ENCODE peak calls at places on chromosomes 6 and 20, in nine cellular contexts. U, B, M, Z, L, G, I, D and V are unnamed samples.
A peak's percentile ranks its signal among the peaks of the same experiment; 100 is the strongest.

GRCh38 chr6:109421184-109421583 is 19.2 kb downstream of the PPIL6 start:
- DNase-seq in L (no peak), Z (no peak), D (no peak), I (no peak), B (no peak), U (no peak), G (no peak), M (no peak), V (no peak)

GRCh38 chr6:149852881-149853280 is 11.3 kb downstream of the LRP11 start:
- DNase-seq in Z (no peak), I (no peak), B (no peak), G (no peak), D (no peak), M (no peak), L (no peak), U (no peak), V (no peak)

GRCh38 chr6:19268117-19268516 is 569.1 kb upstream of the ID4 start:
- DNase-seq in Z (no peak), M (no peak), G (peak; percentile 21), U (no peak), B (no peak), D (no peak), L (no peak), I (no peak), V (peak; percentile 3)

GRCh38 chr6:47076422-47077344 is 34.6 kb upstream of the ADGRF1 start:
- DNase-seq in D (peak; percentile 71), I (peak; percentile 35), Z (no peak), U (no peak), B (peak; percentile 17), L (peak; percentile 50), G (peak; percentile 38), M (no peak), V (no peak)

GRCh38 chr6:3796396-3796795 is 44.9 kb upstream of the PXDC1 start:
- DNase-seq in I (no peak), B (no peak), G (no peak), M (no peak), D (no peak), L (peak; percentile 29), Z (peak; percentile 75), U (no peak), V (no peak)

GRCh38 chr20:45318386-45318939 is 10.4 kb upstream of the MATN4 start:
- DNase-seq in I (no peak), D (no peak), Z (no peak), B (no peak), U (no peak), L (no peak), M (no peak), G (no peak), V (no peak)

GRCh38 chr6:32073066-32073465 is 34.9 kb downstream of the CYP21A2 start:
- DNase-seq in L (no peak), I (no peak), Z (no peak), D (no peak), M (no peak), U (no peak), G (no peak), B (no peak), V (no peak)

GRCh38 chr6:125584468-125584939 is 164.9 kb upstream of the HEY2 start:
- DNase-seq in D (peak; percentile 3), G (peak; percentile 66), B (no peak), I (no peak), Z (peak; percentile 60), L (no peak), M (no peak), U (no peak), V (no peak)

GRCh38 chr20:47784599-47785320 is 521 bp downstream of the SULF2 start:
- DNase-seq in I (peak; percentile 67), L (no peak), B (peak; percentile 27), U (no peak), G (peak; percentile 68), D (peak; percentile 28), M (no peak), Z (peak; percentile 37), V (peak; percentile 70)

GRCh38 chr20:59908855-59909254 is 24.6 kb downstream of the SYCP2 start:
- DNase-seq in B (no peak), Z (no peak), I (no peak), D (no peak), U (no peak), G (no peak), M (no peak), L (no peak), V (no peak)

GRCh38 chr20:38460040-38460623 is 12.5 kb upstream of the RALGAPB start:
- DNase-seq in U (no peak), M (no peak), Z (peak; percentile 38), L (peak; percentile 70), I (peak; percentile 92), G (peak; percentile 86), B (peak; percentile 40), D (peak; percentile 71), V (peak; percentile 47)

GRCh38 chr6:169921853-169922779 is 170.7 kb downstream of the ERMARD start:
- DNase-seq in D (no peak), I (no peak), M (peak; percentile 6), U (no peak), B (no peak), G (no peak), L (no peak), Z (no peak), V (no peak)

GRCh38 chr6:10838794-10839333 is 525 bp upstream of the MAK start:
- DNase-seq in D (no peak), M (no peak), Z (no peak), L (no peak), I (no peak), G (no peak), U (no peak), B (no peak), V (no peak)

GRCh38 chr6:131685266-131685780 is 15.9 kb downstream of the OR2A4 start:
- DNase-seq in U (no peak), Z (no peak), M (no peak), B (no peak), D (no peak), G (no peak), L (no peak), I (no peak), V (no peak)

GRCh38 chr6:37283786-37284185 is 25.8 kb upstream of the TMEM217 start:
- DNase-seq in U (no peak), D (no peak), L (peak; percentile 80), G (no peak), Z (peak; percentile 63), I (peak; percentile 21), B (peak; percentile 14), M (no peak), V (no peak)

GRCh38 chr6:167574431-167575097 is 249.7 kb downstream of the TTLL2 start:
- DNase-seq in I (peak; percentile 60), L (no peak), B (no peak), Z (no peak), D (no peak), M (no peak), U (no peak), G (no peak), V (no peak)

GRCh38 chr6:167577891-167578361 is 248.8 kb upstream of the AFDN start:
- DNase-seq in G (no peak), M (no peak), I (no peak), D (no peak), L (no peak), U (no peak), B (no peak), Z (no peak), V (no peak)

GRCh38 chr6:167576798-167577528 is 249.7 kb upstream of the AFDN start:
- DNase-seq in U (no peak), D (no peak), M (no peak), Z (no peak), L (no peak), G (no peak), B (no peak), I (no peak), V (no peak)

GRCh38 chr6:167575201-167575696 is 250.4 kb downstream of the TTLL2 start:
- DNase-seq in U (no peak), D (no peak), B (no peak), L (no peak), G (no peak), M (no peak), I (peak; percentile 48), Z (no peak), V (no peak)

DNA sequence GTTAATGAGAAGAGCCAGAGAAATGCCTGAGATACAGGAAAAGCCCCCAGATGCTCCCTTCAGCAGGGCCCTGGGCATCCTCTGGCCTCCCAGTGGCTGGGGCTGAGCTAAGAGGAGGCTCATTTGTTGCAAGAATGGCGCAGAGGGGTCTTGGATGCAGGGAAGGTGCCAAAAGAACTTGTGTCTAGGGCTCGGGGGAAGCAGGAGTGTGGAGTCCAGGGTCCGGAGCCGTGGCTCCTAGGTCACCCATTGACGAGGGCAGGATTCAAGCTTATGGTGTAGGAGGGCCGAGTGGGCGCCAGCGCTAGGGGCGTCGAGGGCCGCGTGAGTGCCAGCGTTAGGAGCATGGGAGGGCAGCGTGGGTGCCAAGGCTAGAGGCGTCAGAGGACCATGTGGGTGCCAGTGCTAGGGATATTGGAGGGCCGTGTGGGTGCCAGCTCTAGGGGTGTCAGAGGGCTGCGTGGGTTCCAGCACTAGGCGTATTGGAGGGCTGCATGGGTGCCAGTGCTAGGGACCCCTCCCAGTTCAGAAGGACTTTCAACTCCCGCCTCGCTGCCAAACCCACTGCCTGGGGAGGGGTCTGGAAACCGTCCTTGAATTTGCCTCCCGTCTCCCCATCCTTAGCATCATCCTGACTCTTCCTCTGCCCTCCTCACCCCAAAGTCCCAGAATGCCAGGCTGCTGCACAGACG is 250.5 kb upstream of the AFDN start:
- DNase-seq in Z (no peak), L (no peak), B (no peak), M (no peak), G (no peak), I (no peak), D (no peak), U (no peak), V (no peak)
- H3K9me3 ChIP-seq in Z (no peaks in the 10 kb centered on the region), L (no peaks in the 10 kb centered on the region), B (no peaks in the 10 kb centered on the region), M (no peaks in the 10 kb centered on the region), G (no peaks in the 10 kb centered on the region), I (no peaks in the 10 kb centered on the region), D (no peaks in the 10 kb centered on the region), U (peaks cover 81% of the 10 kb centered on the region), V (no peaks in the 10 kb centered on the region)

DNA sequence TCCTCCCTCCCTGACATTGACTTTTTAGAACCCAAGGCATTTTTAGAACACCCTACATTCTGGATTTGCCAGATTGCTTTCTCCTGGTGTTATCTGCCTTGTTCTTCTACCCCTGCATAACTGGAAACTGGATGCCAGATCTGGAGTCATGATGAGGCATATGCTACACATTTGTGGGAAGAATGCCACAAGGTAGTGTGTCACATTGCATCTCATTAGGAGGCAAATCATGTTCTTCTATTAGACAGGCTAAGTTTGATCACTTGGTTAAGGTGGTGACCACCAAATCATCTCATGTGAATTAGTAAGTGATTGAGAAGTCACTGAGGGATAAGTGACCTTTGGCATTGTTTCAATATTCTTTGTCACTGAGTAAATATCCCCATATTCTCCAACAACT is 12.9 kb upstream of the NKX2-2 start:
- DNase-seq in U (no peak), M (no peak), Z (no peak), G (no peak), L (no peak), D (no peak), B (no peak), I (no peak), V (no peak)
- H3K27me3 ChIP-seq in U (peaks cover 26% of the 10 kb centered on the region), M (peaks cover 8% of the 10 kb centered on the region), Z (peaks cover 9% of the 10 kb centered on the region), G (peaks cover 79% of the 10 kb centered on the region), L (no peaks in the 10 kb centered on the region), D (peaks cover 23% of the 10 kb centered on the region), B (peaks cover 80% of the 10 kb centered on the region), I (peaks cover 87% of the 10 kb centered on the region), V (peaks cover 4% of the 10 kb centered on the region)

GRCh38 chr6:29955783-29956182 is 13.5 kb downstream of the HLA-A start:
- DNase-seq in B (no peak), Z (no peak), U (no peak), L (no peak), G (no peak), M (no peak), I (no peak), D (no peak), V (no peak)
- H3K4me3 ChIP-seq in B (no peak overlapping the region), Z (no peak overlapping the region), U (no peak overlapping the region), L (no peak overlapping the region), G (no peak overlapping the region), M (no peak overlapping the region), I (no peak overlapping the region), D (no peak overlapping the region), V (no peak overlapping the region)

GRCh38 chr6:48388045-48388444 is 277.0 kb upstream of the PTCHD4 start:
- DNase-seq in U (no peak), L (no peak), M (no peak), D (no peak), G (no peak), B (no peak), I (no peak), Z (no peak), V (no peak)
- H3K9me3 ChIP-seq in U (no peaks in the 10 kb centered on the region), L (no peaks in the 10 kb centered on the region), M (no peaks in the 10 kb centered on the region), D (no peaks in the 10 kb centered on the region), G (no peaks in the 10 kb centered on the region), B (no peaks in the 10 kb centered on the region), I (no peaks in the 10 kb centered on the region), Z (no peaks in the 10 kb centered on the region), V (no peaks in the 10 kb centered on the region)